ENCODE peak calls at places on chromosome 14, in nine cellular contexts. D is stimulated activated naive CD8-positive, alpha-beta T cell treated with anti-CD3 and anti-CD28 coated beads, Interleukin-15, Interleukin-2, amounts not matched to agents 100 U/mL and 50 U/mL, for 24 hours; G is HFFc6; P is T1000; U is stimulated activated naive CD4-positive, alpha-beta T cell; Z is AG10803; Q is T-helper 9 cell; V is MM.1S; M is NK-92 treated with Interleukin-12 subunit alpha and Interleukin-12 subunit beta, amount 100 ng/mL, for 24 hours. A is an unnamed sample.

GRCh38 chr14:77985235-77985634 is 184.9 kb upstream of the NRXN3 start:
- DNase-seq in Q (no peak), Z (no peak), V (no peak), M (no peak), D (no peak), U (no peak), G (no peak), P (no peak), A (no peak)

GRCh38 chr14:20422886-20423285 is 9.6 kb upstream of the TEP1 start:
- DNase-seq in Q (no peak), M (no peak), V (no peak), Z (no peak), P (no peak), D (no peak), G (no peak), U (no peak), A (no peak)

GRCh38 chr14:25111061-25111601 is 61.2 kb upstream of the STXBP6 start:
- DNase-seq in Z (peak), V (no peak), Q (no peak), P (peak), M (no peak), G (peak), D (no peak), U (no peak), A (no peak)

GRCh38 chr14:103008768-103009342 is 48.5 kb downstream of the CDC42BPB start:
- DNase-seq in D (no peak), M (no peak), P (no peak), Q (no peak), V (no peak), Z (peak), U (no peak), G (peak), A (no peak)

GRCh38 chr14:93683241-93683640 is 105.0 kb downstream of the PRIMA1 start:
- DNase-seq in Q (no peak), P (no peak), M (no peak), D (no peak), G (no peak), Z (no peak), U (no peak), V (no peak), A (no peak)

GRCh38 chr14:101288436-101289229 is 272.7 kb upstream of the DIO3 start:
- DNase-seq in Z (peak), Q (no peak), M (no peak), U (no peak), P (no peak), V (no peak), D (no peak), G (no peak), A (no peak)

GRCh38 chr14:35565896-35566464 is 32.0 kb downstream of the INSM2 start:
- DNase-seq in G (no peak), Q (no peak), V (no peak), D (no peak), U (no peak), M (no peak), Z (no peak), P (no peak), A (no peak)

GRCh38 chr14:102848830-102849521 is 71.7 kb downstream of the TRAF3 start:
- DNase-seq in V (no peak), D (no peak), M (no peak), Q (no peak), G (no peak), U (no peak), P (no peak), Z (peak), A (no peak)

GRCh38 chr14:61222388-61222787 is 58.8 kb downstream of the TMEM30B start:
- DNase-seq in M (no peak), U (no peak), D (no peak), Q (no peak), G (no peak), V (no peak), P (no peak), Z (no peak), A (no peak)

GRCh38 chr14:58641509-58641908 is 3.7 kb downstream of the DACT1 start:
- DNase-seq in U (no peak), P (no peak), D (no peak), M (no peak), Q (no peak), V (no peak), Z (no peak), G (no peak), A (no peak)

GRCh38 chr14:20682435-20683124 is 1.8 kb upstream of the RNASE4 start:
- DNase-seq in U (peak), M (peak), Q (peak), D (peak), V (peak), Z (peak), P (peak), G (peak), A (peak)

GRCh38 chr14:28101992-28102391 is 664.6 kb upstream of the FOXG1 start:
- DNase-seq in G (no peak), U (no peak), Q (no peak), Z (no peak), P (no peak), D (no peak), V (no peak), M (no peak), A (no peak)

GRCh38 chr14:19993438-19993837 is 8.5 kb upstream of the OR4Q2 start:
- DNase-seq in V (no peak), D (no peak), G (no peak), Z (no peak), P (no peak), M (no peak), Q (no peak), U (no peak), A (no peak)

GRCh38 chr14:71988954-71989353 is 56.7 kb downstream of the RGS6 start:
- DNase-seq in V (no peak), P (no peak), Q (no peak), M (no peak), Z (no peak), D (no peak), G (no peak), U (no peak), A (no peak)

GRCh38 chr14:59330455-59330854 is 134.7 kb downstream of the GPR135 start:
- DNase-seq in U (no peak), D (no peak), Q (no peak), M (no peak), P (no peak), V (peak), Z (no peak), G (no peak), A (peak)

A was measured in GM12891.